ENCODE peak calls at places on chromosomes 16 and 17, in eight cellular contexts. T is endodermal cell; U is gastrocnemius medialis; W is fibroblast of lung; Y is naive thymus-derived CD4-positive, alpha-beta T cell; K is CD8-positive, alpha-beta T cell; A is K562; H is suprapubic skin. C is an unnamed sample.

GRCh38 chr16:69917739-69918138 is 33.4 kb upstream of the CLEC18A start:
- DNase-seq in T (peak; percentile 92), U (peak; percentile 75), W (peak; percentile 94), Y (no peak), K (no peak), A (no peak), H (no peak), C (no peak)

GRCh38 chr17:31900877-31901276 is 631 bp downstream of the UTP6 start:
- DNase-seq in T (no peak), U (no peak), W (peak; percentile 24), Y (no peak), K (no peak), A (peak; percentile 31), H (no peak), C (no peak)

GRCh38 chr16:13895516-13895915 is 24.4 kb upstream of the ERCC4 start:
- DNase-seq in T (no peak), U (no peak), W (no peak), Y (no peak), K (no peak), A (no peak), H (no peak), C (no peak)

GRCh38 chr17:77610518-77610893 is 348.0 kb upstream of the TNRC6C start:
- DNase-seq in T (no peak), U (no peak), W (no peak), Y (no peak), K (no peak), A (no peak), H (no peak), C (no peak)

GRCh38 chr17:65109990-65110680 is 27.0 kb upstream of the RGS9 start:
- DNase-seq in T (no peak), U (no peak), W (peak; percentile 36), Y (no peak), K (no peak), A (no peak), H (no peak), C (no peak)

GRCh38 chr16:80300876-80301275 is 239.9 kb upstream of the DYNLRB2 start:
- DNase-seq in T (no peak), U (no peak), W (peak; percentile 2), Y (no peak), K (no peak), A (no peak), H (no peak), C (no peak)

GRCh38 chr17:72985882-72986720 is 106.4 kb downstream of the SLC39A11 start:
- DNase-seq in T (peak; percentile 95), U (peak; percentile 33), W (peak; percentile 84), Y (peak; percentile 23), K (peak; percentile 39), A (peak; percentile 84), H (peak; percentile 69), C (peak; percentile 14)

GRCh38 chr17:21289902-21290571 is 5.5 kb downstream of the MAP2K3 start:
- DNase-seq in T (no peak), U (peak; percentile 97), W (no peak), Y (no peak), K (no peak), A (no peak), H (no peak), C (no peak)

GRCh38 chr17:64460955-64461354 is 12.0 kb downstream of the MILR1 start:
- DNase-seq in T (no peak), U (no peak), W (peak; percentile 29), Y (no peak), K (no peak), A (no peak), H (no peak), C (no peak)

GRCh38 chr16:4370570-4371480 is 823 bp upstream of the VASN start:
- DNase-seq in T (no peak), U (peak; percentile 56), W (peak; percentile 88), Y (no peak), K (no peak), A (peak; percentile 75), H (peak; percentile 83), C (peak; percentile 85)

GRCh38 chr17:40560592-40561293 is 4.5 kb downstream of the CCR7 start:
- DNase-seq in T (no peak), U (no peak), W (peak; percentile 76), Y (no peak), K (peak; percentile 77), A (peak; percentile 52), H (peak; percentile 67), C (no peak)

GRCh38 chr17:79715318-79716182 is 15.2 kb upstream of the ENPP7 start:
- DNase-seq in T (no peak), U (no peak), W (no peak), Y (no peak), K (no peak), A (peak; percentile 30), H (no peak), C (no peak)

GRCh38 chr16:78485188-78485898 is 385.9 kb downstream of the WWOX start:
- DNase-seq in T (no peak), U (no peak), W (no peak), Y (no peak), K (no peak), A (no peak), H (no peak), C (no peak)

GRCh38 chr16:49859139-49859947 is 3.4 kb upstream of the ZNF423 start:
- DNase-seq in T (peak; percentile 67), U (no peak), W (no peak), Y (no peak), K (no peak), A (peak; percentile 44), H (no peak), C (no peak)

DNA sequence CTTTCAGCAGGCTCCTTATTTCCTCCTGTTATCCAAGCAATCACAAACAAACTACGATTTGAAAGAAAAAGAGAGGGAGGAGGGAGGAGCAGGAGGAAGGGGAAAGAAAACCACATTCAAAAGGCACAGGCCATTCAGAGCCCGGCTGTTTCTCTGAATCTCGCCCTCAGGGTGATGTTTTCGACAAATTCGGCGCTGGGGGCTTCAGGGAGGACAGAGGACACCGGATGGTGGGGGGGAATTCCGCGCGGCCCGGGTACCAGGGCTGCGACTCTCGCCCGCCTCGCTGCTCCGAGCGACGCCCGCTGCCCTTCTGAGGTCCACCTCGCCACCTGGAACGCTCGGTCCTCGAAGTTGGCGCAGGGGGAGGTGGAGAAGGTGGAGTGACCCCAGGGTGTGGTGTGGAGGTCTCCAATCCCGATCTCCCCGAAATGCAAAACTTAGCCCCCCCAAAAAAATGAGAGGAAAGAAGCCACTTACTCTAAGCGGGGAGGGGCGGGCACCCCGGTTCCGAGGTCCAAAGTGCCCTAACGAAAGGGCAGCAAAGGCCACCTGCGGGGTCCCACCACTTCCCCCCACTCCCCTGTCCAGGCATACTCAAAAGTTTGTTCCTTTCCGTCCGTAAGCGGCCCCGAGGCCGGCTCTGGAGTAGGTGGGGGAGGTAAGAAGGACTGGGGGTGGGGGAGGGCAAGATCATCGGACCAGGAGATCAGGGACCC is 1.2 kb downstream of the TOX3 start:
- DNase-seq in T (peak; percentile 64), U (no peak), W (no peak), Y (no peak), K (no peak), A (no peak), H (no peak), C (no peak)
- H3K27me3 ChIP-seq in T (peaks cover 32% of the 10 kb centered on the region), U (peaks cover 42% of the 10 kb centered on the region), W (peaks cover 5% of the 10 kb centered on the region), Y (peaks cover 7% of the 10 kb centered on the region), K (peaks cover 6% of the 10 kb centered on the region), A (no peaks in the 10 kb centered on the region), H (peaks cover 51% of the 10 kb centered on the region), C (no peaks in the 10 kb centered on the region)

DNA sequence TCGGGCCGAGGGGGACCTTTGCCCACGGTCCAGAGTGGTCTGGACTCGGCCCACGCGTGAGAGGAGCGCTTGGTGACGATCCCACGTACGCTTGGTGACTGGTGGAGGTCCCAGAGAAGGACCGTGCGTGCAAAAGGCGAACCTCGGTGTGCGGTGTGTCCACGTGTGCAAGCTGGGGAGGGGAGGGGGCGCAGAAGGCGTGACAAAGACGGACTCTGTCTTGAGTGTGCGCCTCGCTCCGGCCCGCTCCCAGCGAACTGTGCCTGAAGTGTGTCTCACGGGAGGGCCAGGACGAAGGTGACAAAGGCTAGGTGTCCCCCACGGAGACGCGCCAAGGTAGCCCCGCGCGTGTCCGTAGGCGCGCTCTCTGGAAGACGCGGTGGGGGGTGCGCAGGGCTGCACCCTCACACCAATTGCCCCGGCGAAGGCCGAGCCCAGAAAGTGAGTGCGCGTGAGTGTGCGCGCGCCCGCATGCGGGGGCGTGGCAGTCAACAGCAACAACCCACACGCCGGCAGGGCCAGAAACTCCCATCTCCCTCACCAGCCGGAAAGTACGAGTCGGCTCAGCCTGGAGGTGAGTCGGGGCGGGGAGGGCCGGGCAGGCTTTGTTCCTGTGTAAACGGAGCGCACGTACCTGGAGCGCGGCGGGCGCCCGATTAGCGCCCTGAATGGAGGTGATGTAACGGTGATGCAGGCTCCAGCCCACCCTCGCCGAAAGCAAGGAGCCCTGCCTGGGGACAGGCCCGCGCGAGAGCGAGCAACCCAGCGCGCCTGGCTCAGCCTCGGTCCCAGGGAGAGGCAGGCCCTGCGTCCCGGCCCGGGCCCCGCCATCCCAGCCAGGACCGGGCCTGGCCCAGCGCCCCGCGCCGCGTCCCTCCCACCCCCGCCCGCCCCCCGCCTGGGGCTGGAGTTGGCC is at the start of gene GPRC5C:
- DNase-seq in T (peak; percentile 97), U (peak; percentile 89), W (no peak), Y (no peak), K (peak; percentile 31), A (peak; percentile 56), H (peak; percentile 82), C (no peak)
- H3K4me1 ChIP-seq in T (peaks cover 10% of the 10 kb centered on the region), U (peaks cover 35% of the 10 kb centered on the region), W (no peaks in the 10 kb centered on the region), Y (peaks cover 6% of the 10 kb centered on the region), K (peaks cover 11% of the 10 kb centered on the region), A (peaks cover 22% of the 10 kb centered on the region), H (peaks cover 69% of the 10 kb centered on the region), C (peaks cover 67% of the 10 kb centered on the region)

GRCh38 chr17:57488856-57489255 is 232.5 kb downstream of the MSI2 start:
- DNase-seq in T (no peak), U (peak; percentile 59), W (no peak), Y (no peak), K (no peak), A (no peak), H (no peak), C (no peak)

GRCh38 chr17:57490446-57490845 is 234.1 kb downstream of the MSI2 start:
- DNase-seq in T (no peak), U (no peak), W (no peak), Y (no peak), K (no peak), A (no peak), H (no peak), C (no peak)

GRCh38 chr17:57489321-57489720 is 233.0 kb downstream of the MSI2 start:
- DNase-seq in T (no peak), U (peak; percentile 64), W (no peak), Y (no peak), K (no peak), A (no peak), H (no peak), C (no peak)

GRCh38 chr17:57493171-57493570 is 236.8 kb downstream of the MSI2 start:
- DNase-seq in T (no peak), U (no peak), W (no peak), Y (no peak), K (no peak), A (no peak), H (no peak), C (no peak)

DNA sequence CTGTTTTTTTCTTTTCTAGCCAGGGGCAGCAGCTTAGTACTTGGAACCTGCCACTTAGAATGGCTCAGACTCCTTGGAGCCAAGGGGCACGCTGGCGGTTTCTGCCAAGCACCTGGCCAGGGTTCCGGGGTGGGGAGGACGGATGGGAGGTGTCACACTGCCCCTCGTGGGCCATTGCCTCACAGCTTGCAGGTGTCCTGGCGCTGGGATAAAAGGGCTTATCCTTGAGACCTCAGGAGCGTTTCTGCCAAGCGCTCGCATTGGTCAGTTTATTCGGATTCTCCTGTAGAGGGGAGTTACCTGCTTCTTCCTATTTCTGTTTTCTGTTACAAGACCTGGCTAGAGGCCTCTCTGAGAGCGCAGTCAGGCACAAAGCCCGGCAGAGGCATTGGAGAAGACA is 234.6 kb downstream of the MSI2 start:
- DNase-seq in T (no peak), U (peak; percentile 86), W (no peak), Y (no peak), K (no peak), A (no peak), H (no peak), C (no peak)
- H3K27ac ChIP-seq in T (no peak overlapping the region), U (peak overlapping the region; percentile 69), W (no peak overlapping the region), Y (no peak overlapping the region), K (no peak overlapping the region), A (no peak overlapping the region), H (no peak overlapping the region), C (no peak overlapping the region)

GRCh38 chr17:27906238-27906603 is 13.1 kb upstream of the LYRM9 start:
- DNase-seq in T (no peak), U (no peak), W (no peak), Y (no peak), K (no peak), A (no peak), H (no peak), C (no peak)
- H3K27me3 ChIP-seq in T (peaks cover 8% of the 10 kb centered on the region), U (peaks cover 2% of the 10 kb centered on the region), W (no peaks in the 10 kb centered on the region), Y (no peaks in the 10 kb centered on the region), K (peaks cover 3% of the 10 kb centered on the region), A (no peaks in the 10 kb centered on the region), H (peaks cover 4% of the 10 kb centered on the region), C (no peaks in the 10 kb centered on the region)